ENCODE peak calls at places on chromosomes 7 and 10, in eight cellular contexts. One of them, this sample, is unnamed. For H3K4me1, the result is how much of the 10 kb centered on the place peaks cover.

GRCh38 chr10:690227-691161 is 1.0 kb upstream of the DIP2C start:
- DNase-seq in upper lobe of right lung: no peak
- DNase-seq in body of pancreas: no peak
- DNase-seq in suprapubic skin: peak
- DNase-seq in fibroblast of lung: peak
- DNase-seq in pancreas: no peak
- DNase-seq in astrocyte: no peak
- DNase-seq in thoracic aorta: no peak
- DNase-seq in this sample: peak

GRCh38 chr7:1027285-1028043 is 16.9 kb upstream of the GPR146 start:
- DNase-seq in upper lobe of right lung: peak
- DNase-seq in astrocyte: peak
- DNase-seq in body of pancreas: peak
- DNase-seq in suprapubic skin: no peak
- DNase-seq in thoracic aorta: no peak
- DNase-seq in fibroblast of lung: peak
- DNase-seq in pancreas: peak
- DNase-seq in this sample: no peak

GRCh38 chr10:81876253-81876731 is 1.3 kb downstream of the NRG3 start:
- DNase-seq in fibroblast of lung: no peak
- DNase-seq in thoracic aorta: no peak
- DNase-seq in suprapubic skin: no peak
- DNase-seq in upper lobe of right lung: peak
- DNase-seq in astrocyte: no peak
- DNase-seq in body of pancreas: peak
- DNase-seq in pancreas: no peak
- DNase-seq in this sample: no peak

GRCh38 chr7:97851725-97852124 is 20.5 kb downstream of the ASNS start:
- DNase-seq in thoracic aorta: no peak
- DNase-seq in pancreas: no peak
- DNase-seq in upper lobe of right lung: no peak
- DNase-seq in body of pancreas: no peak
- DNase-seq in astrocyte: no peak
- DNase-seq in suprapubic skin: no peak
- DNase-seq in fibroblast of lung: peak
- DNase-seq in this sample: peak

GRCh38 chr7:149760538-149760937 is 12.8 kb downstream of the ZNF467 start:
- DNase-seq in fibroblast of lung: no peak
- DNase-seq in astrocyte: no peak
- DNase-seq in pancreas: no peak
- DNase-seq in upper lobe of right lung: no peak
- DNase-seq in thoracic aorta: no peak
- DNase-seq in body of pancreas: no peak
- DNase-seq in suprapubic skin: no peak
- DNase-seq in this sample: no peak

GRCh38 chr7:485188-486081 is 34.2 kb downstream of the PDGFA start:
- DNase-seq in body of pancreas: no peak
- DNase-seq in fibroblast of lung: no peak
- DNase-seq in astrocyte: no peak
- DNase-seq in thoracic aorta: no peak
- DNase-seq in pancreas: no peak
- DNase-seq in upper lobe of right lung: peak
- DNase-seq in suprapubic skin: no peak
- DNase-seq in this sample: no peak

GRCh38 chr7:79876769-79877362 is 257.8 kb upstream of the GNAI1 start:
- DNase-seq in suprapubic skin: no peak
- DNase-seq in thoracic aorta: no peak
- DNase-seq in pancreas: no peak
- DNase-seq in fibroblast of lung: peak
- DNase-seq in body of pancreas: no peak
- DNase-seq in astrocyte: peak
- DNase-seq in upper lobe of right lung: no peak
- DNase-seq in this sample: peak

GRCh38 chr7:74606101-74606908 is 51.2 kb upstream of the GTF2I start:
- DNase-seq in suprapubic skin: no peak
- DNase-seq in thoracic aorta: no peak
- DNase-seq in astrocyte: no peak
- DNase-seq in body of pancreas: peak
- DNase-seq in upper lobe of right lung: peak
- DNase-seq in fibroblast of lung: peak
- DNase-seq in pancreas: peak
- DNase-seq in this sample: no peak

GRCh38 chr7:149500910-149501309 is 3.3 kb upstream of the ZNF746 start:
- DNase-seq in upper lobe of right lung: no peak
- DNase-seq in suprapubic skin: no peak
- DNase-seq in thoracic aorta: no peak
- DNase-seq in astrocyte: no peak
- DNase-seq in body of pancreas: no peak
- DNase-seq in fibroblast of lung: no peak
- DNase-seq in pancreas: no peak
- DNase-seq in this sample: no peak

GRCh38 chr10:117226813-117227451 is 14.0 kb upstream of the SLC18A2 start:
- DNase-seq in thoracic aorta: no peak
- DNase-seq in upper lobe of right lung: no peak
- DNase-seq in astrocyte: no peak
- DNase-seq in fibroblast of lung: no peak
- DNase-seq in suprapubic skin: no peak
- DNase-seq in pancreas: peak
- DNase-seq in body of pancreas: peak
- DNase-seq in this sample: peak

GRCh38 chr7:132489776-132490237 is 86.5 kb downstream of the PLXNA4 start:
- DNase-seq in thoracic aorta: no peak
- DNase-seq in fibroblast of lung: no peak
- DNase-seq in astrocyte: no peak
- DNase-seq in pancreas: no peak
- DNase-seq in suprapubic skin: no peak
- DNase-seq in body of pancreas: no peak
- DNase-seq in upper lobe of right lung: no peak
- DNase-seq in this sample: no peak

GRCh38 chr10:3566627-3567026 is 218.4 kb downstream of the KLF6 start:
- DNase-seq in thoracic aorta: no peak
- DNase-seq in pancreas: no peak
- DNase-seq in suprapubic skin: no peak
- DNase-seq in body of pancreas: no peak
- DNase-seq in fibroblast of lung: no peak
- DNase-seq in astrocyte: no peak
- DNase-seq in upper lobe of right lung: no peak
- DNase-seq in this sample: no peak

GRCh38 chr7:49791089-49791741 is 17.8 kb downstream of the VWC2 start:
- DNase-seq in thoracic aorta: no peak
- DNase-seq in body of pancreas: peak
- DNase-seq in fibroblast of lung: no peak
- DNase-seq in pancreas: peak
- DNase-seq in astrocyte: no peak
- DNase-seq in suprapubic skin: no peak
- DNase-seq in upper lobe of right lung: no peak
- DNase-seq in this sample: peak

DNA sequence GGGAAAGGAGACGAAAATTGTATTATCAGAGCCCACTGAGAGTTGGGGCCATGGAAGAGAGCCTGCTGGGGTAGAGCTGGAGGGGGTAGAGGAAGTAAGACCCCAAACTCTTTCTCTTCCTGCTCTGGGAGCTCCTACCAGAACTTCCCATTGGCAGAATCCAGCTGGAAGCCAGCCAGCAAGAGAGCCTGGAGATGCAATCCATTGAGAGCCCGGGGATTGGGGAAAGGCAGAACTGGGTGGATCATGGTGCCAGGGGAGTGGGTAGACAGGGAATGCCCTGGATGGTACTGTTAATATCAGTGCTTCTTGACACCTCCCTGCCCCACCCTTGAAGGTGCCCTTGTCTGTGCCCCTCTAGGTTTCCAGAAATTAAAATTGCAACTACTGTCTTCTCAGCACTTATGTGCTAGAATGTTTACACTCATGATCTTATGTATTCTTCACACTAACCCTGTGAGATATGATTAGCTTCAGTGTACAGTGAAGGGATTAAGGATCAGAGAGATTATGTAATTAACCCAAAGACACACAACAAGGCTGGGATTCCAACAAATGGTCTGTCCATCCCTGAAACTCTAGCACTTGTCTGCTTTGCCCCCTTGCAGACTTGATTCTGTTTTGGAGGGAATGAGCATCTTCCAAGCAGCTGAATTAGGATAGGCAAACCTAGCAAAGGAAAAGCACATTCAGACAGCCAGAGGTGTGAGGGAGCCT is 154.1 kb downstream of the C10orf105 start:
- DNase-seq in suprapubic skin: no peak
- DNase-seq in astrocyte: no peak
- DNase-seq in thoracic aorta: no peak
- DNase-seq in pancreas: no peak
- DNase-seq in body of pancreas: no peak
- DNase-seq in fibroblast of lung: no peak
- DNase-seq in upper lobe of right lung: no peak
- DNase-seq in this sample: no peak
- H3K27ac ChIP-seq in suprapubic skin: no peak
- H3K27ac ChIP-seq in astrocyte: no peak
- H3K27ac ChIP-seq in thoracic aorta: no peak
- H3K27ac ChIP-seq in pancreas: no peak
- H3K27ac ChIP-seq in body of pancreas: no peak
- H3K27ac ChIP-seq in fibroblast of lung: no peak
- H3K27ac ChIP-seq in upper lobe of right lung: no peak
- H3K27ac ChIP-seq in this sample: no peak

DNA sequence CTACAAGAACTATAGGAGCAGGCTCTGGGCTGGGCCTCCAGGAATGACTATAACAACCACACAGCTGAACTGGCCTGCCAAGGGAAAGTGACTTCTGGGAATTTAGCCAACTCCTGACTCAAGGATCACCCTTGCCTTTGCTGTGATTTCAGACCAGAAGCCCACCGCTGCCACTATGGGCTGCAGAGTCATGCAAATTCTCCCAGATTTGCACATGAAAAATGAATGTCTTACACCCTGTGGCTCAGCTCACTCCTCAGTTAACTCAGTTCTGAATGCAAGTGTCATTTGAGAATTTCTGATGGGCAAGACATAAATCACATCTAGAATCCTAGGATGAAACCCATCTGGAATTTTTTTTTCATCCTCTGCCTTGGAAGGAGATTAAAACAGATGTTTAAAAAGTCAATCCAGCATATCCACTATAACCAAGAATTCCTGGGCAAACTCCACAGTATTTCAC is 186.5 kb upstream of the BET1 start:
- DNase-seq in suprapubic skin: no peak
- DNase-seq in pancreas: no peak
- DNase-seq in fibroblast of lung: peak
- DNase-seq in body of pancreas: no peak
- DNase-seq in thoracic aorta: no peak
- DNase-seq in upper lobe of right lung: no peak
- DNase-seq in astrocyte: peak
- DNase-seq in this sample: peak
- TF ChIP-seq CTCF in suprapubic skin: no peak
- TF ChIP-seq CTCF in pancreas: no peak
- TF ChIP-seq CTCF in fibroblast of lung: no peak
- TF ChIP-seq CTCF in body of pancreas: no peak
- TF ChIP-seq CTCF in thoracic aorta: no peak
- TF ChIP-seq CTCF in upper lobe of right lung: no peak
- TF ChIP-seq CTCF in astrocyte: no peak
- TF ChIP-seq CTCF in this sample: no peak

DNA sequence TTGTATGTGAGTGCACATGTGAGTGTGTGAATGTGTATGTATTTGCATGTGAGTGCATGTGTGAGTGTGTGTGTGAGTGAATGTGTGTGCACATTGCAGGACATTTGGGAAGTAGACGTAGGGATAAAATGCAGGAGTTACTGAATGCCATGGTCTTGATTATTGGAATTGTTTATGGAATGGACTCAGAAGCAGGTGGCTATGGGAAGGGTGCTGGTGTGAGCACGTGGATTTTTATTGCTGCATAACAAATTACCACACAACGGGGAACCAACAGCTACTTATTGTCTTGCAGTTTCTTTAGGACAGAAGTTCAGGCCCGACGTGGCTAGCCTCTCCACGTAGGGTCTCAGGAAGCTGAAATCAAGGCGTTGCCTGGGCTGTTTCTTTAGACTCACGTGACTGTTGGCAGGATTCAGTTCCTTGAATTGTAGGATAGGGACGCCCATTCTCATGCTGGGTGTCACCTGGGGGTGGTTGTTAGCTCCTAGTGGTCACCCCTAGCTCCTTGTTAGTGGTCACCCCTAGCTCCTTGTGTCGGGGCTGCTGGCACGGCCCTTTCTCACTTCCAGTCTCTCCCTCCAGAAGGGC is 48.3 kb upstream of the ZNF32 start:
- DNase-seq in suprapubic skin: no peak
- DNase-seq in fibroblast of lung: no peak
- DNase-seq in upper lobe of right lung: peak
- DNase-seq in pancreas: no peak
- DNase-seq in body of pancreas: no peak
- DNase-seq in astrocyte: no peak
- DNase-seq in thoracic aorta: no peak
- DNase-seq in this sample: no peak
- H3K4me1 ChIP-seq in suprapubic skin: under half
- H3K4me1 ChIP-seq in fibroblast of lung: under half
- H3K4me1 ChIP-seq in upper lobe of right lung: under half
- H3K4me1 ChIP-seq in pancreas: under half
- H3K4me1 ChIP-seq in body of pancreas: under half
- H3K4me1 ChIP-seq in astrocyte: under half
- H3K4me1 ChIP-seq in thoracic aorta: under half
- H3K4me1 ChIP-seq in this sample: under half

GRCh38 chr7:131489881-131490280 is 66.5 kb downstream of the PODXL start:
- DNase-seq in upper lobe of right lung: no peak
- DNase-seq in body of pancreas: no peak
- DNase-seq in thoracic aorta: no peak
- DNase-seq in astrocyte: no peak
- DNase-seq in pancreas: no peak
- DNase-seq in fibroblast of lung: no peak
- DNase-seq in suprapubic skin: no peak
- DNase-seq in this sample: no peak

GRCh38 chr7:131486346-131486745 is 70.1 kb downstream of the PODXL start:
- DNase-seq in body of pancreas: no peak
- DNase-seq in upper lobe of right lung: no peak
- DNase-seq in astrocyte: no peak
- DNase-seq in fibroblast of lung: no peak
- DNase-seq in suprapubic skin: no peak
- DNase-seq in pancreas: no peak
- DNase-seq in thoracic aorta: no peak
- DNase-seq in this sample: no peak

GRCh38 chr7:131487217-131487616 is 69.2 kb downstream of the PODXL start:
- DNase-seq in thoracic aorta: no peak
- DNase-seq in fibroblast of lung: no peak
- DNase-seq in body of pancreas: no peak
- DNase-seq in astrocyte: no peak
- DNase-seq in suprapubic skin: no peak
- DNase-seq in upper lobe of right lung: no peak
- DNase-seq in pancreas: no peak
- DNase-seq in this sample: no peak

GRCh38 chr7:131488361-131488760 is 68.1 kb downstream of the PODXL start:
- DNase-seq in upper lobe of right lung: no peak
- DNase-seq in body of pancreas: no peak
- DNase-seq in thoracic aorta: no peak
- DNase-seq in fibroblast of lung: no peak
- DNase-seq in pancreas: no peak
- DNase-seq in suprapubic skin: no peak
- DNase-seq in astrocyte: no peak
- DNase-seq in this sample: no peak

DNA sequence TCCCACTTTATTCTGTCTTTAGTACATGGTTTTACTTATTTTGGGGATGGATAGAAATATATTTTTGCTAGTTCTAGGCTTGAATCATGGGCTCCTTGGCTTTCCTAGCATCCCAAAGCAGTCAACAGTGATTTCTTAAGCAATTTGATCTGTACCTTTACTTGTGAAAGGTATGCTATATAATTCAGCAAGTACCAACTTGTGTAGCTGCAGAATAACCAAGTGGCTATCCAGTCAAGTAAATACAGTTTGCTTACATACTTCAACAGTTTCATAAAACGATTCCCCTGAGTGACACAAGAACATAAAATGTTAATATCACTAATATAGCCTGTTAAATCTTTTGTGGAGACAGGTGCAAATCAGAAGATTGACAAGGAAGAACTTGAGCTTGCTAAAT is 67.2 kb downstream of the PODXL start:
- DNase-seq in astrocyte: no peak
- DNase-seq in upper lobe of right lung: no peak
- DNase-seq in fibroblast of lung: no peak
- DNase-seq in pancreas: no peak
- DNase-seq in body of pancreas: no peak
- DNase-seq in thoracic aorta: no peak
- DNase-seq in suprapubic skin: no peak
- DNase-seq in this sample: peak
- H3K27ac ChIP-seq in astrocyte: no peak
- H3K27ac ChIP-seq in upper lobe of right lung: no peak
- H3K27ac ChIP-seq in fibroblast of lung: no peak
- H3K27ac ChIP-seq in pancreas: no peak
- H3K27ac ChIP-seq in body of pancreas: no peak
- H3K27ac ChIP-seq in thoracic aorta: no peak
- H3K27ac ChIP-seq in suprapubic skin: no peak
- H3K27ac ChIP-seq in this sample: no peak